ENCODE peak calls at places on chromosome 21, in five cellular contexts. V, E, H, B and K are unnamed samples.

GRCh38 chr21:33668180-33668579 is 25.9 kb downstream of the ITSN1 start:
- DNase-seq in V (no peak), E (no peak), H (no peak), B (no peak), K (no peak)

GRCh38 chr21:15061747-15062146 is 3.1 kb downstream of the NRIP1 start:
- DNase-seq in V (no peak), E (no peak), H (no peak), B (no peak), K (no peak)

GRCh38 chr21:45303111-45303615 is 15.5 kb upstream of the POFUT2 start:
- DNase-seq in V (no peak), E (no peak), H (no peak), B (no peak), K (no peak)

GRCh38 chr21:45766055-45766454 is 122.5 kb downstream of the PCBP3 start:
- DNase-seq in V (no peak), E (no peak), H (no peak), B (no peak), K (no peak)

GRCh38 chr21:42245348-42246185 is 26.6 kb downstream of the ABCG1 start:
- DNase-seq in V (no peak), E (no peak), H (peak; percentile 67), B (no peak), K (no peak)

GRCh38 chr21:26715878-26716506 is 129.2 kb downstream of the ADAMTS1 start:
- DNase-seq in V (no peak), E (peak; percentile 18), H (peak; percentile 26), B (no peak), K (no peak)

GRCh38 chr21:38914531-38915385 is 109.0 kb downstream of the ETS2 start:
- DNase-seq in V (no peak), E (peak; percentile 40), H (no peak), B (no peak), K (no peak)

GRCh38 chr21:31538821-31539220 is 120.7 kb upstream of the SOD1 start:
- DNase-seq in V (no peak), E (no peak), H (no peak), B (no peak), K (no peak)

GRCh38 chr21:31198575-31198974 is 145.5 kb downstream of the TIAM1 start:
- DNase-seq in V (no peak), E (peak; percentile 57), H (peak; percentile 71), B (no peak), K (no peak)

GRCh38 chr21:36218691-36219090 is 62.1 kb downstream of the DOP1B start:
- DNase-seq in V (no peak), E (no peak), H (no peak), B (no peak), K (no peak)

GRCh38 chr21:32934829-32935228 is 90.9 kb upstream of the OLIG2 start:
- DNase-seq in V (no peak), E (no peak), H (no peak), B (no peak), K (no peak)

GRCh38 chr21:28336299-28336698 is 656.4 kb downstream of the LTN1 start:
- DNase-seq in V (no peak), E (no peak), H (no peak), B (no peak), K (no peak)

GRCh38 chr21:33029975-33030461 is 4.3 kb downstream of the OLIG2 start:
- DNase-seq in V (no peak), E (no peak), H (no peak), B (no peak), K (no peak)

GRCh38 chr21:26939532-26940181 is 27.2 kb downstream of the ADAMTS5 start:
- DNase-seq in V (no peak), E (no peak), H (no peak), B (no peak), K (no peak)

GRCh38 chr21:43835061-43835460 is 30.0 kb upstream of the AGPAT3 start:
- DNase-seq in V (no peak), E (no peak), H (no peak), B (no peak), K (no peak)

GRCh38 chr21:19076031-19076430 is 672.4 kb upstream of the TMPRSS15 start:
- DNase-seq in V (no peak), E (no peak), H (no peak), B (no peak), K (no peak)